ENCODE peak calls at places on chromosomes 2 and 18, in eight cellular contexts. F is fibroblast of the conjunctiva; P is HFFc6; K is stimulated activated CD4-positive, alpha-beta T cell treated with anti-CD3 and anti-CD28 coated beads, Interleukin-1b, Interleukin-23, amount 100 ng/mL, for 4 hours; A is NCI-H510A treated with DMSO at 0.1 percent for 48 hours; E is HCT116; D is Peyer's patch; G is T1000. O is an unnamed sample.

GRCh38 chr2:134231965-134232340 is 21.9 kb upstream of the MGAT5 start:
- DNase-seq in P (peak), E (no peak), K (no peak), A (no peak), D (no peak), F (no peak), G (no peak), O (no peak)

GRCh38 chr2:237639441-237640220 is 12.2 kb downstream of the LRRFIP1 start:
- DNase-seq in D (no peak), F (no peak), K (no peak), G (no peak), P (no peak), A (no peak), E (no peak), O (no peak)

GRCh38 chr2:215685218-215685962 is 249.5 kb upstream of the FN1 start:
- DNase-seq in F (no peak), P (no peak), D (no peak), E (no peak), A (no peak), K (no peak), G (no peak), O (no peak)

GRCh38 chr2:176136375-176137248 is 7.1 kb downstream of the HOXD8 start:
- DNase-seq in E (no peak), D (peak), A (peak), F (no peak), P (no peak), G (no peak), K (no peak), O (no peak)

GRCh38 chr18:44895176-44895798 is 214.6 kb downstream of the SETBP1 start:
- DNase-seq in K (no peak), E (no peak), F (peak), D (peak), G (no peak), A (peak), P (peak), O (peak)

GRCh38 chr2:60565472-60565871 is 12.0 kb upstream of the BCL11A start:
- DNase-seq in A (no peak), F (no peak), K (no peak), G (no peak), D (no peak), P (no peak), E (peak), O (no peak)

GRCh38 chr2:113769555-113769954 is 13.1 kb upstream of the SLC35F5 start:
- DNase-seq in A (no peak), F (no peak), E (no peak), D (no peak), K (no peak), P (no peak), G (no peak), O (no peak)

GRCh38 chr2:130949954-130950353 is 113.2 kb downstream of the ARHGEF4 start:
- DNase-seq in F (no peak), A (no peak), D (no peak), E (no peak), K (no peak), G (no peak), P (no peak), O (peak)

GRCh38 chr2:112048887-112049286 is 6.2 kb upstream of the TMEM87B start:
- DNase-seq in A (peak), F (no peak), G (no peak), D (no peak), E (peak), P (peak), K (no peak), O (no peak)

GRCh38 chr18:51132256-51132935 is 65.1 kb downstream of the MEX3C start:
- DNase-seq in F (no peak), P (no peak), K (no peak), D (no peak), G (no peak), E (no peak), A (no peak), O (no peak)

GRCh38 chr2:118613742-118614141 is 233.7 kb downstream of the EN1 start:
- DNase-seq in A (no peak), E (no peak), D (no peak), K (no peak), F (no peak), G (no peak), P (no peak), O (no peak)

GRCh38 chr2:207122914-207123744 is 42.6 kb downstream of the KLF7 start:
- DNase-seq in A (no peak), P (no peak), F (no peak), D (no peak), K (peak), G (no peak), E (peak), O (no peak)

GRCh38 chr2:6924918-6925194 is 7.6 kb downstream of the RNF144A start:
- DNase-seq in G (no peak), E (no peak), K (no peak), F (no peak), P (no peak), D (no peak), A (no peak), O (no peak)

GRCh38 chr18:55322176-55322735 is 265.7 kb downstream of the TCF4 start:
- DNase-seq in F (peak), P (peak), E (no peak), D (peak), K (no peak), G (peak), A (peak), O (peak)

GRCh38 chr2:98912221-98912851 is 23.7 kb downstream of the CRACDL start:
- DNase-seq in P (peak), G (peak), A (peak), E (peak), D (no peak), K (no peak), F (peak), O (peak)

GRCh38 chr2:239902749-239903201 is 122.4 kb downstream of the NDUFA10 start:
- DNase-seq in K (no peak), D (peak), P (no peak), G (no peak), F (no peak), A (no peak), E (no peak), O (no peak)

GRCh38 chr18:54881229-54881753 is 53.0 kb downstream of the RAB27B start:
- DNase-seq in E (no peak), F (no peak), P (no peak), A (no peak), K (no peak), D (no peak), G (no peak), O (no peak)

GRCh38 chr2:110960281-110960680 is 160.4 kb upstream of the BCL2L11 start:
- DNase-seq in P (no peak), D (no peak), A (no peak), G (no peak), F (no peak), K (no peak), E (no peak), O (no peak)

GRCh38 chr2:15931950-15932349 is 8.4 kb upstream of the MYCN start:
- DNase-seq in G (no peak), K (no peak), E (no peak), P (no peak), A (no peak), D (no peak), F (no peak), O (no peak)

GRCh38 chr2:15058015-15058414 is 425.5 kb downstream of the LRATD1 start:
- DNase-seq in G (no peak), A (no peak), P (no peak), K (no peak), F (no peak), E (peak), D (no peak), O (no peak)

GRCh38 chr18:50734342-50734741 is 85.5 kb downstream of the MRO start:
- DNase-seq in P (no peak), E (no peak), G (no peak), K (no peak), D (no peak), F (no peak), A (peak), O (no peak)

GRCh38 chr2:176115883-176116813 is at the start of gene HOXD10:
- DNase-seq in F (no peak), K (no peak), E (no peak), P (no peak), G (no peak), D (peak), A (no peak), O (no peak)

GRCh38 chr2:152408260-152408659 is 73.3 kb downstream of the FMNL2 start:
- DNase-seq in A (no peak), D (no peak), P (no peak), F (no peak), E (no peak), K (no peak), G (no peak), O (no peak)

GRCh38 chr2:240997856-240998705 is at the start of gene SNED1:
- DNase-seq in E (peak), K (peak), A (peak), D (peak), P (peak), F (peak), G (peak), O (no peak)

GRCh38 chr2:47899915-47900314 is 6.4 kb downstream of the FBXO11 start:
- DNase-seq in P (no peak), G (no peak), K (no peak), A (no peak), D (no peak), F (no peak), E (no peak), O (no peak)

GRCh38 chr2:102839668-102840388 is 78.0 kb downstream of the TMEM182 start:
- DNase-seq in G (no peak), P (peak), F (peak), E (peak), K (no peak), A (peak), D (no peak), O (no peak)

GRCh38 chr18:48994044-48994651 is 43.4 kb upstream of the SMAD7 start:
- DNase-seq in K (no peak), G (peak), F (peak), P (peak), A (no peak), E (no peak), D (no peak), O (no peak)

GRCh38 chr2:119283873-119284331 is 60.3 kb downstream of the STEAP3 start:
- DNase-seq in P (peak), K (no peak), A (no peak), G (no peak), E (no peak), F (peak), D (no peak), O (peak)

GRCh38 chr2:219401621-219402020 is 13.9 kb upstream of the DNPEP start:
- DNase-seq in K (no peak), G (no peak), F (no peak), D (no peak), A (no peak), P (no peak), E (no peak), O (no peak)

GRCh38 chr18:33761363-33761762 is 183.3 kb downstream of the ASXL3 start:
- DNase-seq in P (no peak), E (no peak), D (no peak), A (peak), G (peak), F (no peak), K (no peak), O (no peak)

GRCh38 chr2:240712121-240712520 is 20.5 kb downstream of the AQP12A start:
- DNase-seq in K (no peak), D (no peak), E (no peak), P (no peak), G (no peak), F (no peak), A (no peak), O (no peak)

GRCh38 chr2:151410485-151410833 is 757 bp downstream of the RIF1 start:
- DNase-seq in K (peak), E (no peak), P (no peak), D (no peak), G (no peak), A (peak), F (no peak), O (no peak)

GRCh38 chr18:70376137-70376913 is 87.5 kb downstream of the SOCS6 start:
- DNase-seq in A (no peak), D (no peak), K (no peak), E (no peak), P (no peak), F (no peak), G (no peak), O (no peak)

GRCh38 chr2:236919209-236919608 is 166.5 kb upstream of the COPS8 start:
- DNase-seq in G (peak), K (no peak), P (no peak), A (no peak), F (no peak), D (no peak), E (no peak), O (no peak)

GRCh38 chr2:181077128-181077709 is 96.8 kb downstream of the UBE2E3 start:
- DNase-seq in F (peak), P (peak), A (peak), D (no peak), E (peak), K (no peak), G (no peak), O (no peak)

O was measured in epithelial cell of prostate.